ENCODE peak calls at places on chromosomes 3 and 15, in nine cellular contexts. B is GM12865, F is epithelial cell of esophagus, N is WTC11, P is stomach, L is A549, E is transverse colon, G is endothelial cell, H is AG10803. T is an unnamed sample.

GRCh38 chr3:37622999-37623883 is 238.4 kb upstream of the CTDSPL start:
- DNase-seq in N (no peak), L (no peak), P (no peak), F (no peak), H (no peak), B (peak; percentile 4), G (no peak), E (no peak), T (no peak)

GRCh38 chr3:60289356-60289935 is 961.8 kb downstream of the FHIT start:
- DNase-seq in P (no peak), F (no peak), H (peak; percentile 49), N (no peak), E (no peak), G (no peak), L (no peak), B (no peak), T (no peak)

GRCh38 chr3:158109295-158109803 is 540 bp upstream of the RSRC1 start:
- DNase-seq in E (no peak), N (no peak), L (no peak), P (no peak), H (peak; percentile 4), B (no peak), G (no peak), F (no peak), T (no peak)

GRCh38 chr15:65206750-65207149 is 4.5 kb downstream of the CILP start:
- DNase-seq in P (no peak), H (no peak), N (no peak), F (no peak), E (no peak), L (no peak), B (no peak), G (no peak), T (no peak)

GRCh38 chr15:94414921-94415320 is 183.6 kb downstream of the MCTP2 start:
- DNase-seq in H (no peak), N (no peak), F (peak; percentile 9), B (no peak), L (no peak), E (no peak), G (no peak), P (no peak), T (no peak)

GRCh38 chr3:99586680-99587079 is 51.7 kb upstream of the COL8A1 start:
- DNase-seq in N (no peak), F (peak; percentile 23), H (peak; percentile 80), G (no peak), P (no peak), E (no peak), L (no peak), B (no peak), T (no peak)

GRCh38 chr15:40340740-40341400 is at the start of gene CCDC9B:
- DNase-seq in N (no peak), P (peak; percentile 95), H (peak; percentile 90), L (peak; percentile 69), G (no peak), B (no peak), E (peak; percentile 96), F (peak; percentile 87), T (no peak)

GRCh38 chr3:181581651-181582050 is 130.1 kb upstream of the SOX2 start:
- DNase-seq in E (no peak), N (no peak), B (no peak), L (no peak), H (peak; percentile 8), F (no peak), P (no peak), G (no peak), T (no peak)

GRCh38 chr15:51281368-51281967 is 56.9 kb downstream of the CYP19A1 start:
- DNase-seq in H (peak; percentile 44), E (peak; percentile 62), G (peak; percentile 74), N (peak; percentile 80), B (peak; percentile 65), L (peak; percentile 60), F (peak; percentile 52), P (peak; percentile 64), T (no peak)

GRCh38 chr3:194598771-194599557 is 34.3 kb downstream of the TMEM44 start:
- DNase-seq in P (no peak), F (no peak), E (no peak), L (peak; percentile 91), B (no peak), H (peak; percentile 91), G (no peak), N (no peak), T (no peak)

GRCh38 chr3:196837819-196838420 is 29.8 kb upstream of the SENP5 start:
- DNase-seq in N (peak; percentile 78), G (peak; percentile 68), P (peak; percentile 74), H (peak; percentile 73), B (peak; percentile 85), E (peak; percentile 75), L (peak; percentile 22), F (peak; percentile 71), T (no peak)

GRCh38 chr3:108024146-108024836 is 66.5 kb downstream of the CD47 start:
- DNase-seq in N (no peak), P (no peak), B (no peak), G (no peak), L (no peak), E (no peak), H (no peak), F (no peak), T (no peak)

GRCh38 chr15:82804575-82804949 is 1.3 kb downstream of the FSD2 start:
- DNase-seq in B (no peak), H (peak; percentile 34), F (peak; percentile 80), E (no peak), N (no peak), G (no peak), P (no peak), L (no peak), T (no peak)

GRCh38 chr3:8366214-8366613 is 135.4 kb upstream of the LMCD1 start:
- DNase-seq in N (no peak), L (no peak), B (no peak), E (no peak), P (no peak), G (no peak), H (no peak), F (no peak), T (no peak)
- TF ChIP-seq CTCF in N (no peak), L (no peak), B (no peak), E (no peak), P (no peak), G (no peak), H (no peak), F (no peak), T (no peak)

GRCh38 chr15:59053482-59053881 is 51.5 kb upstream of the CCNB2 start:
- DNase-seq in N (no peak), E (no peak), B (peak; percentile 43), L (no peak), H (no peak), G (no peak), F (no peak), P (no peak), T (no peak)

GRCh38 chr15:59060348-59060747 is 44.6 kb upstream of the CCNB2 start:
- DNase-seq in F (peak; percentile 61), H (no peak), B (no peak), G (no peak), L (no peak), P (no peak), N (no peak), E (no peak), T (no peak)

GRCh38 chr15:59062985-59063384 is 42.0 kb upstream of the CCNB2 start:
- DNase-seq in P (no peak), N (no peak), F (no peak), H (no peak), L (no peak), E (no peak), B (peak; percentile 26), G (no peak), T (no peak)

GRCh38 chr15:59059076-59059597 is 45.8 kb upstream of the CCNB2 start:
- DNase-seq in L (no peak), G (no peak), B (peak; percentile 41), P (no peak), E (no peak), H (no peak), N (no peak), F (no peak), T (no peak)
- TF ChIP-seq CTCF in L (no peak), G (no peak), B (no peak), P (no peak), E (no peak), H (no peak), N (no peak), F (no peak), T (no peak)

GRCh38 chr15:31302778-31303433 is 23.7 kb upstream of the KLF13 start:
- DNase-seq in G (no peak), P (no peak), F (no peak), E (no peak), H (no peak), L (no peak), N (no peak), B (peak; percentile 62), T (no peak)
- TF ChIP-seq CTCF in G (no peak), P (no peak), F (peak; percentile 33), E (no peak), H (peak; percentile 19), L (no peak), N (no peak), B (peak; percentile 44), T (no peak)

DNA sequence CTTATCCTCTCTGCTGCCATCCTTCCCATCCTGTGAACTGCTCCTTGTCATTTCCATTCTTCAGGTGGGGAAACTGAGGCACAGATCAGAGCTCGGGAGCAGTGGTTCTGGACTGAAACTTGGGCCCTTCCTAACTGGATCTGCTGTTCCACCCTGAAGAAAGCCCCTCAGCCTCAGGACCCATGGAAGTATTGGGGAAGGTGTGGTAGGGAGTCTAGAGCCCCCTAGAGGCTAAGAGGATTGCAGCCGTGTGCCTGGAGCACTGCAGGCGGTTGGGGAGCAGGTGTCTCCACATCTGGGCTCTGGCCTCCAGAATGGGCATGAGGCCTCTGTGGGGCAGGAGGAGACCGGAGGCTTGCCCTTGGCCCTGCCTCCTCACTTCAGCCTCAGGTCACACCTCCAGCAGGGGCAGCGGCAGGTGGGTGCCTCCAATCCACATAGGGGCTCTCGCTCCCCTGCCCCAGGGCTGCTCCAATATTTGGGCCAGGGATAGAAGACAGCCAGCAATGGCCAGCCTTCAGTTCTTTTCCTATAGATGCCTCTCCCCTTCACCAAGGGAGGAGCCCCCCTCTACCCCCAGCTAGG is 28.1 kb downstream of the DNAJB8 start:
- DNase-seq in E (no peak), L (no peak), F (no peak), B (peak; percentile 30), G (no peak), N (peak; percentile 60), P (no peak), H (no peak), T (no peak)
- TF ChIP-seq CTCF in E (peak; percentile 31), L (peak; percentile 23), F (peak; percentile 28), B (peak; percentile 58), G (peak; percentile 25), N (peak; percentile 43), P (no peak), H (peak; percentile 33), T (peak; percentile 57)

GRCh38 chr15:25742421-25743159 is 120.5 kb downstream of the ATP10A start:
- DNase-seq in B (no peak), G (no peak), H (no peak), P (no peak), N (no peak), F (no peak), L (no peak), E (no peak), T (no peak)
- TF ChIP-seq CTCF in B (no peak), G (no peak), H (no peak), P (no peak), N (no peak), F (no peak), L (no peak), E (no peak), T (no peak)

GRCh38 chr3:2713923-2714322 is 396.3 kb downstream of the IL5RA start:
- DNase-seq in G (no peak), L (no peak), B (peak; percentile 21), E (no peak), H (no peak), N (no peak), P (no peak), F (no peak), T (no peak)
- TF ChIP-seq CTCF in G (no peak), L (peak; percentile 12), B (peak; percentile 35), E (peak; percentile 39), H (no peak), N (no peak), P (no peak), F (no peak), T (peak; percentile 67)